ENCODE peak calls at places on chromosomes 3 and 15, in ten cellular contexts. K is psoas muscle; P is progenitor cell of endocrine pancreas; D is HEK293T; S is stimulated activated naive B cell treated with anti-CD40 and anti-IgM and Interleukin-4, amounts not matched to agents 10 μg/mL and 1 μg/mL and 100 μg/mL, for 72 hours; N is stimulated activated CD4-positive, alpha-beta T cell treated with anti-CD3 and anti-CD28 coated beads, TNF-alpha, amount 100 ng/mL, for 4 hours; C is heart right ventricle; G is heart left ventricle; M is fibroblast of lung; L is NCI-H345. O is an unnamed sample.
A peak's percentile ranks its signal among the peaks of the same experiment; 100 is the strongest.

GRCh38 chr15:99454941-99455795 is 110.6 kb upstream of the MEF2A start:
- DNase-seq in C (peak; percentile 89), P (no peak), L (no peak), D (no peak), G (peak; percentile 92), K (peak; percentile 87), M (peak; percentile 95), S (no peak), N (no peak), O (peak; percentile 11)

GRCh38 chr3:82462977-82463376 is 701.5 kb upstream of the GBE1 start:
- DNase-seq in C (no peak), M (no peak), L (peak; percentile 33), K (no peak), N (no peak), G (no peak), D (no peak), P (no peak), S (no peak), O (no peak)

GRCh38 chr3:97102641-97103040 is 288.2 kb downstream of the EPHA6 start:
- DNase-seq in P (no peak), K (no peak), N (no peak), D (no peak), C (no peak), S (no peak), G (no peak), L (no peak), M (no peak), O (no peak)

GRCh38 chr3:63089007-63089406 is 189.1 kb upstream of the SYNPR start:
- DNase-seq in M (no peak), S (no peak), D (no peak), K (no peak), G (no peak), N (no peak), L (no peak), C (no peak), P (no peak), O (no peak)

GRCh38 chr15:63514533-63514943 is 10.1 kb downstream of the USP3 start:
- DNase-seq in G (no peak), N (no peak), P (no peak), D (no peak), L (no peak), C (no peak), K (no peak), M (peak; percentile 96), S (no peak), O (no peak)

GRCh38 chr3:127753898-127754410 is 68.4 kb downstream of the MGLL start:
- DNase-seq in K (no peak), N (no peak), M (no peak), L (no peak), D (no peak), G (no peak), C (no peak), P (no peak), S (peak; percentile 77), O (peak; percentile 62)

GRCh38 chr3:33146791-33147445 is 33.1 kb downstream of the CRTAP start:
- DNase-seq in P (no peak), L (no peak), K (no peak), D (no peak), S (no peak), N (no peak), G (no peak), C (no peak), M (peak; percentile 81), O (no peak)

GRCh38 chr15:29220852-29221251 is 48.8 kb downstream of the NSMCE3 start:
- DNase-seq in S (no peak), P (no peak), G (no peak), L (no peak), K (no peak), C (no peak), N (no peak), M (no peak), D (no peak), O (no peak)

GRCh38 chr3:184616416-184616815 is 54.8 kb downstream of the EPHB3 start:
- DNase-seq in N (no peak), S (no peak), M (no peak), K (no peak), G (no peak), L (no peak), P (no peak), C (no peak), D (no peak), O (no peak)

GRCh38 chr3:111368061-111368460 is 173.9 kb upstream of the CD96 start:
- DNase-seq in D (no peak), K (no peak), C (no peak), L (no peak), G (no peak), S (no peak), P (no peak), M (peak; percentile 43), N (no peak), O (no peak)

GRCh38 chr3:184467171-184467570 is 87.3 kb downstream of the CHRD start:
- DNase-seq in D (no peak), M (no peak), P (no peak), N (no peak), K (no peak), S (no peak), G (no peak), C (no peak), L (no peak), O (no peak)

GRCh38 chr15:40790723-40791122 is 16.2 kb upstream of the ZFYVE19 start:
- DNase-seq in L (no peak), M (no peak), S (no peak), N (no peak), P (no peak), K (no peak), G (no peak), C (no peak), D (no peak), O (no peak)

GRCh38 chr3:195239121-195239520 is 31.8 kb downstream of the XXYLT1 start:
- DNase-seq in S (no peak), C (no peak), D (no peak), K (no peak), N (no peak), L (no peak), G (no peak), P (no peak), M (no peak), O (no peak)

GRCh38 chr3:186361612-186362408 is at the start of gene DGKG:
- DNase-seq in S (peak; percentile 61), K (peak; percentile 40), M (no peak), D (peak; percentile 37), P (no peak), L (peak; percentile 94), C (peak; percentile 72), N (no peak), G (peak; percentile 68), O (peak; percentile 73)

GRCh38 chr15:45640610-45641009 is 5.8 kb downstream of the SQOR start:
- DNase-seq in C (no peak), L (no peak), D (no peak), S (no peak), G (no peak), M (peak; percentile 62), P (no peak), K (no peak), N (no peak), O (no peak)

GRCh38 chr3:25047058-25047457 is 381.0 kb upstream of the RARB start:
- DNase-seq in N (no peak), C (no peak), S (no peak), L (no peak), K (no peak), M (peak; percentile 21), P (no peak), G (no peak), D (no peak), O (no peak)

GRCh38 chr3:38689774-38690173 is 40.3 kb upstream of the SCN5A start:
- DNase-seq in S (no peak), N (no peak), C (no peak), K (no peak), D (no peak), M (peak; percentile 12), P (no peak), G (no peak), L (no peak), O (no peak)

GRCh38 chr3:143812411-143812968 is 35.8 kb downstream of the SLC9A9 start:
- DNase-seq in N (no peak), P (no peak), G (no peak), D (no peak), S (no peak), L (no peak), K (no peak), C (no peak), M (no peak), O (no peak)

GRCh38 chr15:90479656-90480055 is 50.1 kb upstream of the CRTC3 start:
- DNase-seq in M (no peak), N (no peak), G (no peak), K (no peak), P (no peak), C (no peak), L (no peak), D (no peak), S (no peak), O (no peak)

GRCh38 chr15:69757186-69757585 is 304.6 kb downstream of the RPLP1 start:
- DNase-seq in L (no peak), C (no peak), G (no peak), P (no peak), K (no peak), N (peak; percentile 36), D (no peak), M (no peak), S (peak; percentile 38), O (no peak)

GRCh38 chr3:17069754-17070153 is 185.0 kb downstream of the PLCL2 start:
- DNase-seq in C (no peak), K (no peak), L (no peak), N (no peak), P (no peak), D (no peak), S (no peak), G (no peak), M (no peak), O (no peak)

GRCh38 chr3:197942956-197943556 is 6.9 kb upstream of the RPL35A start:
- DNase-seq in N (no peak), C (no peak), L (peak; percentile 33), M (peak; percentile 63), P (no peak), S (no peak), G (no peak), D (peak; percentile 26), K (no peak), O (peak; percentile 49)

GRCh38 chr3:63809607-63810006 is 9.5 kb upstream of the C3orf49 start:
- DNase-seq in C (no peak), M (no peak), G (no peak), L (no peak), D (no peak), P (no peak), S (no peak), K (no peak), N (no peak), O (no peak)

GRCh38 chr3:196740476-196741400 is 1.1 kb downstream of the PAK2 start:
- DNase-seq in N (no peak), D (peak; percentile 10), G (peak; percentile 15), L (peak; percentile 64), S (no peak), P (no peak), K (peak; percentile 16), M (peak; percentile 55), C (no peak), O (no peak)

GRCh38 chr3:69463546-69463945 is 77.7 kb upstream of the FRMD4B start:
- DNase-seq in P (no peak), K (no peak), C (no peak), D (no peak), S (no peak), L (no peak), M (no peak), G (no peak), N (no peak), O (no peak)

GRCh38 chr3:52615178-52615577 is 70.5 kb downstream of the PBRM1 start:
- DNase-seq in K (no peak), M (peak; percentile 63), L (no peak), D (no peak), S (no peak), N (no peak), C (no peak), G (no peak), P (no peak), O (no peak)

GRCh38 chr3:49673715-49674490 is at the start of gene APEH:
- DNase-seq in K (peak; percentile 99), P (peak; percentile 96), S (peak; percentile 98), M (peak; percentile 97), L (no peak), N (peak; percentile 97), D (peak; percentile 98), C (peak; percentile 94), G (peak; percentile 95), O (peak; percentile 99)

GRCh38 chr3:156258301-156258700 is 137.9 kb downstream of the KCNAB1 start:
- DNase-seq in L (no peak), C (no peak), M (no peak), N (no peak), G (no peak), D (no peak), S (no peak), K (no peak), P (no peak), O (no peak)